ENCODE peak calls at places on chromosome 22, in ten cellular contexts. One of them, this sample, is unnamed.

GRCh38 chr22:29623553-29624169 is 20.2 kb downstream of the NF2 start:
- DNase-seq in mucosa of descending colon: no peak
- DNase-seq in A549: no peak
- DNase-seq in SK-N-SH: no peak
- DNase-seq in AG09309: no peak
- DNase-seq in tibial nerve: no peak
- DNase-seq in chondrocyte: no peak
- DNase-seq in glutamatergic neuron: no peak
- DNase-seq in HFFc6: no peak
- DNase-seq in fibroblast of mammary gland: no peak
- DNase-seq in this sample: no peak

GRCh38 chr22:39496131-39496838 is 5.8 kb upstream of the MIEF1 start:
- DNase-seq in mucosa of descending colon: peak
- DNase-seq in A549: peak
- DNase-seq in SK-N-SH: peak
- DNase-seq in AG09309: no peak
- DNase-seq in tibial nerve: peak
- DNase-seq in chondrocyte: no peak
- DNase-seq in glutamatergic neuron: peak
- DNase-seq in HFFc6: peak
- DNase-seq in fibroblast of mammary gland: peak
- DNase-seq in this sample: peak

GRCh38 chr22:36256474-36256873 is 3.5 kb downstream of the APOL1 start:
- DNase-seq in mucosa of descending colon: no peak
- DNase-seq in A549: no peak
- DNase-seq in SK-N-SH: no peak
- DNase-seq in AG09309: no peak
- DNase-seq in tibial nerve: no peak
- DNase-seq in chondrocyte: no peak
- DNase-seq in glutamatergic neuron: no peak
- DNase-seq in HFFc6: no peak
- DNase-seq in fibroblast of mammary gland: no peak
- DNase-seq in this sample: no peak

GRCh38 chr22:19407649-19408606 is 23.6 kb downstream of the HIRA start:
- DNase-seq in mucosa of descending colon: peak
- DNase-seq in A549: no peak
- DNase-seq in SK-N-SH: peak
- DNase-seq in AG09309: no peak
- DNase-seq in tibial nerve: no peak
- DNase-seq in chondrocyte: no peak
- DNase-seq in glutamatergic neuron: no peak
- DNase-seq in HFFc6: no peak
- DNase-seq in fibroblast of mammary gland: peak
- DNase-seq in this sample: no peak

GRCh38 chr22:20086101-20086599 is 6.1 kb downstream of the DGCR8 start:
- DNase-seq in mucosa of descending colon: no peak
- DNase-seq in A549: no peak
- DNase-seq in SK-N-SH: no peak
- DNase-seq in AG09309: no peak
- DNase-seq in tibial nerve: no peak
- DNase-seq in chondrocyte: no peak
- DNase-seq in glutamatergic neuron: no peak
- DNase-seq in HFFc6: no peak
- DNase-seq in fibroblast of mammary gland: no peak
- DNase-seq in this sample: no peak

GRCh38 chr22:49102367-49102766 is 725.3 kb downstream of the BRD1 start:
- DNase-seq in mucosa of descending colon: no peak
- DNase-seq in A549: no peak
- DNase-seq in SK-N-SH: no peak
- DNase-seq in AG09309: no peak
- DNase-seq in tibial nerve: no peak
- DNase-seq in chondrocyte: no peak
- DNase-seq in glutamatergic neuron: no peak
- DNase-seq in HFFc6: no peak
- DNase-seq in fibroblast of mammary gland: no peak
- DNase-seq in this sample: no peak

GRCh38 chr22:32858121-32858703 is 56.7 kb downstream of the TIMP3 start:
- DNase-seq in mucosa of descending colon: no peak
- DNase-seq in A549: no peak
- DNase-seq in SK-N-SH: no peak
- DNase-seq in AG09309: no peak
- DNase-seq in tibial nerve: no peak
- DNase-seq in chondrocyte: no peak
- DNase-seq in glutamatergic neuron: no peak
- DNase-seq in HFFc6: no peak
- DNase-seq in fibroblast of mammary gland: no peak
- DNase-seq in this sample: no peak

GRCh38 chr22:38967451-38968450 is 10.3 kb downstream of the APOBEC3A start:
- DNase-seq in mucosa of descending colon: peak
- DNase-seq in A549: no peak
- DNase-seq in SK-N-SH: no peak
- DNase-seq in AG09309: no peak
- DNase-seq in tibial nerve: no peak
- DNase-seq in chondrocyte: peak
- DNase-seq in glutamatergic neuron: no peak
- DNase-seq in HFFc6: no peak
- DNase-seq in fibroblast of mammary gland: no peak
- DNase-seq in this sample: no peak

GRCh38 chr22:36439481-36440271 is 41.8 kb downstream of the TXN2 start:
- DNase-seq in mucosa of descending colon: no peak
- DNase-seq in A549: peak
- DNase-seq in SK-N-SH: peak
- DNase-seq in AG09309: peak
- DNase-seq in tibial nerve: no peak
- DNase-seq in chondrocyte: no peak
- DNase-seq in glutamatergic neuron: peak
- DNase-seq in HFFc6: peak
- DNase-seq in fibroblast of mammary gland: peak
- DNase-seq in this sample: peak

GRCh38 chr22:41925783-41926460 is 684 bp downstream of the TNFRSF13C start:
- DNase-seq in mucosa of descending colon: peak
- DNase-seq in A549: no peak
- DNase-seq in SK-N-SH: peak
- DNase-seq in AG09309: no peak
- DNase-seq in tibial nerve: no peak
- DNase-seq in chondrocyte: no peak
- DNase-seq in glutamatergic neuron: peak
- DNase-seq in HFFc6: no peak
- DNase-seq in fibroblast of mammary gland: peak
- DNase-seq in this sample: peak

GRCh38 chr22:45781941-45782340 is 110.3 kb downstream of the ATXN10 start:
- DNase-seq in mucosa of descending colon: no peak
- DNase-seq in A549: no peak
- DNase-seq in SK-N-SH: no peak
- DNase-seq in AG09309: no peak
- DNase-seq in tibial nerve: no peak
- DNase-seq in chondrocyte: no peak
- DNase-seq in glutamatergic neuron: no peak
- DNase-seq in HFFc6: no peak
- DNase-seq in fibroblast of mammary gland: peak
- DNase-seq in this sample: no peak

GRCh38 chr22:22556578-22556977 is 2.5 kb downstream of the PRAME start:
- DNase-seq in mucosa of descending colon: no peak
- DNase-seq in A549: no peak
- DNase-seq in SK-N-SH: no peak
- DNase-seq in AG09309: no peak
- DNase-seq in tibial nerve: no peak
- DNase-seq in chondrocyte: no peak
- DNase-seq in glutamatergic neuron: no peak
- DNase-seq in HFFc6: no peak
- DNase-seq in fibroblast of mammary gland: no peak
- DNase-seq in this sample: no peak

GRCh38 chr22:22558071-22558971 is 744 bp downstream of the PRAME start:
- DNase-seq in mucosa of descending colon: no peak
- DNase-seq in A549: peak
- DNase-seq in SK-N-SH: peak
- DNase-seq in AG09309: no peak
- DNase-seq in tibial nerve: no peak
- DNase-seq in chondrocyte: no peak
- DNase-seq in glutamatergic neuron: no peak
- DNase-seq in HFFc6: no peak
- DNase-seq in fibroblast of mammary gland: no peak
- DNase-seq in this sample: no peak

GRCh38 chr22:22556995-22557925 is 1.8 kb downstream of the PRAME start:
- DNase-seq in mucosa of descending colon: no peak
- DNase-seq in A549: peak
- DNase-seq in SK-N-SH: peak
- DNase-seq in AG09309: no peak
- DNase-seq in tibial nerve: no peak
- DNase-seq in chondrocyte: no peak
- DNase-seq in glutamatergic neuron: no peak
- DNase-seq in HFFc6: no peak
- DNase-seq in fibroblast of mammary gland: no peak
- DNase-seq in this sample: no peak

GRCh38 chr22:22555596-22555995 is 3.5 kb downstream of the PRAME start:
- DNase-seq in mucosa of descending colon: no peak
- DNase-seq in A549: no peak
- DNase-seq in SK-N-SH: no peak
- DNase-seq in AG09309: no peak
- DNase-seq in tibial nerve: no peak
- DNase-seq in chondrocyte: no peak
- DNase-seq in glutamatergic neuron: no peak
- DNase-seq in HFFc6: no peak
- DNase-seq in fibroblast of mammary gland: no peak
- DNase-seq in this sample: no peak

GRCh38 chr22:22558972-22559603 is at the start of gene PRAME:
- DNase-seq in mucosa of descending colon: peak
- DNase-seq in A549: peak
- DNase-seq in SK-N-SH: peak
- DNase-seq in AG09309: no peak
- DNase-seq in tibial nerve: no peak
- DNase-seq in chondrocyte: no peak
- DNase-seq in glutamatergic neuron: peak
- DNase-seq in HFFc6: no peak
- DNase-seq in fibroblast of mammary gland: peak
- DNase-seq in this sample: no peak
- TF ChIP-seq CTCF in mucosa of descending colon: peak
- TF ChIP-seq CTCF in A549: peak
- TF ChIP-seq CTCF in SK-N-SH: peak
- TF ChIP-seq CTCF in AG09309: no peak
- TF ChIP-seq CTCF in tibial nerve: no peak
- TF ChIP-seq CTCF in chondrocyte: peak
- TF ChIP-seq CTCF in glutamatergic neuron: peak
- TF ChIP-seq CTCF in HFFc6: peak
- TF ChIP-seq CTCF in fibroblast of mammary gland: peak
- TF ChIP-seq CTCF in this sample: peak

GRCh38 chr22:37953437-37954179 is at the start of the genes C22orf23 and POLR2F:
- DNase-seq in mucosa of descending colon: peak
- DNase-seq in A549: peak
- DNase-seq in SK-N-SH: peak
- DNase-seq in AG09309: peak
- DNase-seq in tibial nerve: peak
- DNase-seq in chondrocyte: peak
- DNase-seq in glutamatergic neuron: peak
- DNase-seq in HFFc6: peak
- DNase-seq in fibroblast of mammary gland: peak
- DNase-seq in this sample: peak
- TF ChIP-seq CTCF in mucosa of descending colon: no peak
- TF ChIP-seq CTCF in A549: no peak
- TF ChIP-seq CTCF in SK-N-SH: no peak
- TF ChIP-seq CTCF in AG09309: no peak
- TF ChIP-seq CTCF in tibial nerve: no peak
- TF ChIP-seq CTCF in chondrocyte: peak
- TF ChIP-seq CTCF in glutamatergic neuron: no peak
- TF ChIP-seq CTCF in HFFc6: no peak
- TF ChIP-seq CTCF in fibroblast of mammary gland: no peak
- TF ChIP-seq CTCF in this sample: no peak

DNA sequence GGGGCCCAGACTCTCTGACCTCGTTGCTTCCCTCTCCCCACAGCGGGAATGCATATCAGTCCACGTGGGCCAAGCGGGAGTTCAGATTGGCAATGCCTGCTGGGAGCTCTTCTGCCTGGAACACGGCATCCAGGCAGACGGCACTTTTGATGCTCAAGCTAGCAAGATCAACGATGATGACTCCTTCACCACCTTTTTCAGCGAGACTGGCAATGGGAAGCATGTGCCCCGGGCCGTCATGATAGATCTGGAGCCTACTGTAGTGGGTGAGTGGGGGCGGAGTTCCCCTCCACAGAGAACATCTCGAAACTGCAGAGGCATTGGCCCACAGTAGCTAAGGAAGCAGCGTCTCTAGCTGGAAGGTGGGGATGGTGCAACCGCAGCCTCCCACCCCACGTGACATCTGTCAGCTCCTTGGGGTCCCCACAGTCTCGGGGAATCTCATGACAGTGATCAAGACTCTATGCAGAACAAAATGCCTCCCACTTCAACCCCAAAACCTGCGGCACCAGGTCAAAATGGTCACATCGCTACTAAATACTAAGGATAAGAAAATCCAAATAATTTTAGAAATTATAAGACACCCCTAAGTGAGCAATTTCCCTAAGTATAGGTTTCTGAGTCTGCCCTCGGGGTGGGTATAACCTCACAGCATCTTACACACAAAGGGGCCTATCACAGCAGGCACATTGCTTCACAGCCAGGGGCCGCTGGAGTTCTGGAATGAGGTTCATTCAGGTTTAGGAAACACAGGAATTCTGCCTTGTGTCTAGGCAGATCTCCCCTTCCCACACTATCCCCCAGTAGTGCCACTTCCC is 11.0 kb downstream of the TUBA8 start:
- DNase-seq in mucosa of descending colon: no peak
- DNase-seq in A549: no peak
- DNase-seq in SK-N-SH: no peak
- DNase-seq in AG09309: no peak
- DNase-seq in tibial nerve: no peak
- DNase-seq in chondrocyte: no peak
- DNase-seq in glutamatergic neuron: no peak
- DNase-seq in HFFc6: no peak
- DNase-seq in fibroblast of mammary gland: no peak
- DNase-seq in this sample: no peak
- TF ChIP-seq CTCF in mucosa of descending colon: no peak
- TF ChIP-seq CTCF in A549: no peak
- TF ChIP-seq CTCF in SK-N-SH: no peak
- TF ChIP-seq CTCF in AG09309: peak
- TF ChIP-seq CTCF in tibial nerve: no peak
- TF ChIP-seq CTCF in chondrocyte: peak
- TF ChIP-seq CTCF in glutamatergic neuron: no peak
- TF ChIP-seq CTCF in HFFc6: no peak
- TF ChIP-seq CTCF in fibroblast of mammary gland: no peak
- TF ChIP-seq CTCF in this sample: no peak

DNA sequence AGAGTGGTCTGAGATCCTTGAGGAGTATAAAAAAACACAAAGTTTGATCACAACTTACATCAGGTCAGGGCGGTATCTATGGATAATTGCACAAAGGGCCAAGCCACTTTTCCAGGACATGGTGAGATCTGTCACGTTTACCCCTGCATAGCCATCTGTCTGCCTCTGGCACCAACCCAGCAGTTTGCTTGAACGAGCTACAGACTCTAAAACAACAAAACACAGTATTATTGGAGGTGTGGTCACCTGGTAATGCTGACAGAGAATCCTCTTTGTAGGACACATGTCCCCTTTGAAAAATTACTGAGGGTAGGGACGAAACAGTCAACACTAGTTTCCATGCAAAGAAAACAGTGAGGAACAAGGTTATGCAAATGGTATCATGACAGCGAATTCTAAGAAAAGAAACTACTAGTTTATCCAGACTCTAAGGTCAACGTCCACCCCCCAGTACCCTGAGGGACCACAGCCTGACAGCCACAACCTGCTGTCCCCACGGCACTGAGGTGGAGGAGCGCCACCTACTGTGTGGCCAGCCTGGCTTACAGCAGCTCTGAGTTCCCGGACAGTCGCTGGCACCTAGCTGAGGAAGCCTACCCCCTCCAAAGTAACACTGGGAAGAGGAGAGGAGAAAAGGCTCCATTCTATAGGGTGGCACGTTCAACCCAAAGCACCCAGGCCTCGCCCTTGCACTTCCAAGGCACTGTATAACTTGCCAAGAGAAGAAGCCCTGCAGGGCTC is 117.3 kb upstream of the BID start:
- DNase-seq in mucosa of descending colon: peak
- DNase-seq in A549: peak
- DNase-seq in SK-N-SH: peak
- DNase-seq in AG09309: no peak
- DNase-seq in tibial nerve: no peak
- DNase-seq in chondrocyte: no peak
- DNase-seq in glutamatergic neuron: peak
- DNase-seq in HFFc6: no peak
- DNase-seq in fibroblast of mammary gland: no peak
- DNase-seq in this sample: no peak
- TF ChIP-seq CTCF in mucosa of descending colon: peak
- TF ChIP-seq CTCF in A549: peak
- TF ChIP-seq CTCF in SK-N-SH: peak
- TF ChIP-seq CTCF in AG09309: peak
- TF ChIP-seq CTCF in tibial nerve: peak
- TF ChIP-seq CTCF in chondrocyte: peak
- TF ChIP-seq CTCF in glutamatergic neuron: no peak
- TF ChIP-seq CTCF in HFFc6: peak
- TF ChIP-seq CTCF in fibroblast of mammary gland: peak
- TF ChIP-seq CTCF in this sample: peak

This sample was measured in astrocyte of the spinal cord.